ENCODE peak calls at places on chromosomes 6 and 20, in five cellular contexts. One of them, this sample, is unnamed.

GRCh38 chr20:61816606-61817005 is 249.1 kb downstream of the TAF4 start:
- DNase-seq in tibial artery: no peak
- DNase-seq in HCT116: no peak
- DNase-seq in B cell: no peak
- DNase-seq in WTC11: no peak
- DNase-seq in this sample: no peak

GRCh38 chr6:37172991-37173572 is 3.1 kb downstream of the PIM1 start:
- DNase-seq in HCT116: no peak
- DNase-seq in WTC11: no peak
- DNase-seq in tibial artery: no peak
- DNase-seq in B cell: no peak
- DNase-seq in this sample: no peak

GRCh38 chr6:75205776-75206334 is at the start of gene COL12A1:
- DNase-seq in WTC11: peak; percentile 74
- DNase-seq in tibial artery: peak; percentile 95
- DNase-seq in HCT116: peak; percentile 80
- DNase-seq in B cell: peak; percentile 35
- DNase-seq in this sample: no peak

GRCh38 chr6:501891-502601 is 110.5 kb downstream of the IRF4 start:
- DNase-seq in HCT116: no peak
- DNase-seq in WTC11: no peak
- DNase-seq in B cell: peak; percentile 36
- DNase-seq in tibial artery: no peak
- DNase-seq in this sample: no peak

GRCh38 chr6:4510317-4510716 is 265.9 kb upstream of the CDYL start:
- DNase-seq in HCT116: no peak
- DNase-seq in B cell: no peak
- DNase-seq in WTC11: no peak
- DNase-seq in tibial artery: no peak
- DNase-seq in this sample: no peak

GRCh38 chr6:41428995-41429417 is 93.6 kb downstream of the NCR2 start:
- DNase-seq in WTC11: no peak
- DNase-seq in HCT116: no peak
- DNase-seq in tibial artery: peak; percentile 75
- DNase-seq in B cell: peak; percentile 33
- DNase-seq in this sample: no peak

GRCh38 chr6:154229796-154230195 is 126.8 kb downstream of the IPCEF1 start:
- DNase-seq in WTC11: no peak
- DNase-seq in HCT116: no peak
- DNase-seq in tibial artery: no peak
- DNase-seq in B cell: no peak
- DNase-seq in this sample: no peak

GRCh38 chr6:41636803-41637178 is 1.5 kb upstream of the MDFI start:
- DNase-seq in tibial artery: no peak
- DNase-seq in B cell: no peak
- DNase-seq in HCT116: peak; percentile 54
- DNase-seq in WTC11: peak; percentile 69
- DNase-seq in this sample: peak; percentile 67

GRCh38 chr6:122801397-122801796 is 12.3 kb downstream of the SMPDL3A start:
- DNase-seq in WTC11: no peak
- DNase-seq in B cell: no peak
- DNase-seq in HCT116: no peak
- DNase-seq in tibial artery: no peak
- DNase-seq in this sample: no peak

GRCh38 chr20:10573273-10573950 is 100.4 kb downstream of the JAG1 start:
- DNase-seq in HCT116: no peak
- DNase-seq in WTC11: no peak
- DNase-seq in B cell: no peak
- DNase-seq in tibial artery: no peak
- DNase-seq in this sample: no peak

GRCh38 chr6:10322991-10323390 is 91.9 kb downstream of the TFAP2A start:
- DNase-seq in HCT116: no peak
- DNase-seq in B cell: no peak
- DNase-seq in tibial artery: no peak
- DNase-seq in WTC11: no peak
- DNase-seq in this sample: no peak

GRCh38 chr20:20643925-20644324 is 68.5 kb downstream of the RALGAPA2 start:
- DNase-seq in B cell: no peak
- DNase-seq in HCT116: no peak
- DNase-seq in WTC11: no peak
- DNase-seq in tibial artery: no peak
- DNase-seq in this sample: no peak

GRCh38 chr6:54737247-54737646 is 109.3 kb upstream of the FAM83B start:
- DNase-seq in WTC11: peak; percentile 70
- DNase-seq in tibial artery: no peak
- DNase-seq in HCT116: no peak
- DNase-seq in B cell: no peak
- DNase-seq in this sample: no peak

GRCh38 chr20:33209789-33210188 is 7.4 kb upstream of the BPIFA3 start:
- DNase-seq in tibial artery: peak; percentile 35
- DNase-seq in HCT116: peak; percentile 18
- DNase-seq in B cell: peak; percentile 33
- DNase-seq in WTC11: peak; percentile 87
- DNase-seq in this sample: peak; percentile 85

GRCh38 chr20:34472246-34472925 is 43.8 kb upstream of the DYNLRB1 start:
- DNase-seq in HCT116: peak; percentile 75
- DNase-seq in B cell: no peak
- DNase-seq in tibial artery: no peak
- DNase-seq in WTC11: no peak
- DNase-seq in this sample: no peak

GRCh38 chr6:158826819-158827501 is 7.8 kb upstream of the EZR start:
- DNase-seq in tibial artery: no peak
- DNase-seq in HCT116: no peak
- DNase-seq in WTC11: no peak
- DNase-seq in B cell: peak; percentile 64
- DNase-seq in this sample: no peak

GRCh38 chr6:153965996-153966395 is 73.0 kb upstream of the OPRM1 start:
- DNase-seq in HCT116: no peak
- DNase-seq in WTC11: no peak
- DNase-seq in B cell: no peak
- DNase-seq in tibial artery: no peak
- DNase-seq in this sample: no peak

GRCh38 chr20:24877652-24878051 is 71.4 kb upstream of the CST7 start:
- DNase-seq in HCT116: no peak
- DNase-seq in tibial artery: no peak
- DNase-seq in B cell: no peak
- DNase-seq in WTC11: no peak
- DNase-seq in this sample: no peak

DNA sequence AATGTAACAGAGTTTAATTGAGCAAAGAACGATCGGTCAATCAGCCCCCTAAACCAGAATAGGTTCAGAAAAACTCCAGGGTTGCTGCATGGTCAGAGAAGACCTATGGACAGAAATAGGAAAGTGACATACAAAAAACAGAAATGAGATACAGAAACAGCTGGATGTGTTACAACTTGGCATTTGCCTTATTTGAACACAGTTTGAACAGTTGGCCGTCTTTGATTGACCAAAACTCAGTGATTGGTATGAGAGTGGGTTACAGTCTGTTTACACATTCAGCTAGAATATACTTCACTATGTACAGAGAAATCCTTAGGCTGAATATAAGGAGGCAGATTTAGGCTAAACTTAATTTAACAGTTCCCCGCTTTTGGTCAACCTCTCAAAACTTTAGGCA is 19.9 kb downstream of the SRSF6 start:
- DNase-seq in tibial artery: no peak
- DNase-seq in B cell: no peak
- DNase-seq in WTC11: no peak
- DNase-seq in HCT116: no peak
- DNase-seq in this sample: no peak
- TF ChIP-seq CTCF in tibial artery: no peak
- TF ChIP-seq CTCF in B cell: no peak
- TF ChIP-seq CTCF in WTC11: no peak
- TF ChIP-seq CTCF in HCT116: no peak
- TF ChIP-seq CTCF in this sample: no peak

GRCh38 chr20:51046021-51046985 is 23.4 kb upstream of the KCNG1 start:
- DNase-seq in HCT116: no peak
- DNase-seq in WTC11: no peak
- DNase-seq in tibial artery: no peak
- DNase-seq in B cell: no peak
- DNase-seq in this sample: no peak
- TF ChIP-seq CTCF in HCT116: peak; percentile 32
- TF ChIP-seq CTCF in WTC11: no peak
- TF ChIP-seq CTCF in tibial artery: no peak
- TF ChIP-seq CTCF in B cell: no peak
- TF ChIP-seq CTCF in this sample: no peak

GRCh38 chr6:16239798-16240123 is 1.4 kb downstream of the GMPR start:
- DNase-seq in B cell: no peak
- DNase-seq in tibial artery: peak; percentile 85
- DNase-seq in HCT116: peak; percentile 86
- DNase-seq in WTC11: peak; percentile 66
- DNase-seq in this sample: no peak

GRCh38 chr6:16238057-16238657 is at the start of gene GMPR:
- DNase-seq in HCT116: peak; percentile 65
- DNase-seq in tibial artery: peak; percentile 83
- DNase-seq in WTC11: peak; percentile 50
- DNase-seq in B cell: peak; percentile 78
- DNase-seq in this sample: peak; percentile 60

GRCh38 chr6:16238658-16239089 is 287 bp downstream of the GMPR start:
- DNase-seq in WTC11: no peak
- DNase-seq in B cell: peak; percentile 55
- DNase-seq in tibial artery: no peak
- DNase-seq in HCT116: no peak
- DNase-seq in this sample: no peak

GRCh38 chr6:16240618-16241320 is 2.4 kb downstream of the GMPR start:
- DNase-seq in B cell: no peak
- DNase-seq in WTC11: no peak
- DNase-seq in HCT116: no peak
- DNase-seq in tibial artery: no peak
- DNase-seq in this sample: no peak

DNA sequence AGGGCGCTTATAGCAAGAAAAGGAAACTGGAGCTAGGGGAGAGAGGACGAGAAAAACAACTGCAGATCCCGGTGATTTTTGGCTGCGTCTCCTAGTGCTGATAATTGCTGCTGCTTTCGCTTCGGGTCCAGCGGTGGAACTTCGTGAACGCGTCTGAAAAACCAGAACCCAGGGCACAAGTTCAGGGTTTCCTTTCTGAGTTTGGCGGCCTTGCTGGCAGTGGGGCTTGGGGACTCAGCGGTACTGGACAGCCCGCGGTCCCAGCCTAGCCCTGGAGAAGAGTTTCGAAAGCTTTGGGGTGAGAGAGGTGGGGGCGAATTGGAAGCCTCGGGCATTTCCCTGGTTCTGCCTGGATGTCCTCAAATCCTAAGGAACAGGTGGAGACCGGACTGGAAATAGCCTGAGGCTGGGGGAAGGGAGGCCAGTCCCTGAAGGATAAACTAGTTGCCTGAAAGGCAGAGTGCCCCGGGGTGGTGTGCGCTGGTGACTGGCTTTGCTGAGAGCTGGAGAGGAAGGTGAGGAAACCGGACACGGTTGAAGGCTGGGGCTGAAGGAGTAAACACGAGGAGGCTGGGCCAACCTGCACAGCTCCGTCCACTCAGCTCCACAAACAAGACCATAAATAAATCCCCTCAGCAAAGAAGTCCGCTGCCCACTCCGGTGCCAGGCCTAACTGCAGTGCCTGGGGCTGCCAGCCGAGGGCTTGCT is 857 bp downstream of the GMPR start:
- DNase-seq in WTC11: peak; percentile 30
- DNase-seq in tibial artery: peak; percentile 60
- DNase-seq in HCT116: no peak
- DNase-seq in B cell: peak; percentile 52
- DNase-seq in this sample: no peak
- TF ChIP-seq CTCF in WTC11: no peak
- TF ChIP-seq CTCF in tibial artery: peak; percentile 77
- TF ChIP-seq CTCF in HCT116: peak; percentile 55
- TF ChIP-seq CTCF in B cell: peak; percentile 19
- TF ChIP-seq CTCF in this sample: no peak

DNA sequence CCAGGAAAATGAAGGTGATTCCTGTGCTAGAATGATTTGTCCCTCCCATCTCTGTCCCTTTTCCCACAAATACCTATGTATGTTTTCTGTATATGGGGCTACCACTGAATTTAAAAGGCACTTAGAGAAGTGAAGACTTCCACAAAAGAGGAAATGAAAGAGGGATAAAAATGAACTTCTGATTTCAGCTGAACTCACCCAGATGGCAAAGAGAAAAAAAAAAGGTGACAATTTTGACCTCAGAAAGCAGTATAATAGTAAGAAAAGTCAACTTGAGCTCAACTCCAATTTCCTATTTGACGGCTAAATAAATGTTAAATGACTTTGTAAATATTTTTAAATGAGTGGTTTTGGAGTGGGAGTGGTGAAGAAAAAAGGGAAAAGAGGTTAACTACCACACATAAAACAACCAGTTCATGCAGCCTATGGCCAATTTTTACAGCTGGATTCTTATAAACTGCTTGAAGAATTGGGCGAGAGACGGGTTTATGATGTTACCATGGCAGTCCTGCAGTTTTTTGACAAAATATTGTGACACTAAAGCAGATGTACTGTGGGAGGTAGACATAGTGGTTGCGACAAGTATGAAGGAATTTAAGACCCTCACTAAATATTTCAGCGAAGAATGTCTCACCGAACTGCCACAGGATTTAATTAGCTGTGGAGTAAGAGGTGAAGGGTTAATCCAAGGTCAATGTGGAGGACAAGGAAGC is 49.7 kb upstream of the ADTRP start:
- DNase-seq in WTC11: no peak
- DNase-seq in tibial artery: no peak
- DNase-seq in HCT116: no peak
- DNase-seq in B cell: peak; percentile 26
- DNase-seq in this sample: no peak
- TF ChIP-seq CTCF in WTC11: no peak
- TF ChIP-seq CTCF in tibial artery: no peak
- TF ChIP-seq CTCF in HCT116: no peak
- TF ChIP-seq CTCF in B cell: no peak
- TF ChIP-seq CTCF in this sample: no peak

GRCh38 chr6:11681357-11681756 is 97.2 kb downstream of the ADTRP start:
- DNase-seq in WTC11: no peak
- DNase-seq in B cell: no peak
- DNase-seq in HCT116: no peak
- DNase-seq in tibial artery: no peak
- DNase-seq in this sample: no peak

GRCh38 chr6:11672261-11672660 is 106.3 kb downstream of the ADTRP start:
- DNase-seq in B cell: no peak
- DNase-seq in WTC11: no peak
- DNase-seq in tibial artery: no peak
- DNase-seq in HCT116: no peak
- DNase-seq in this sample: no peak

GRCh38 chr6:11672669-11673068 is 105.9 kb downstream of the ADTRP start:
- DNase-seq in HCT116: no peak
- DNase-seq in WTC11: no peak
- DNase-seq in B cell: no peak
- DNase-seq in tibial artery: no peak
- DNase-seq in this sample: no peak

DNA sequence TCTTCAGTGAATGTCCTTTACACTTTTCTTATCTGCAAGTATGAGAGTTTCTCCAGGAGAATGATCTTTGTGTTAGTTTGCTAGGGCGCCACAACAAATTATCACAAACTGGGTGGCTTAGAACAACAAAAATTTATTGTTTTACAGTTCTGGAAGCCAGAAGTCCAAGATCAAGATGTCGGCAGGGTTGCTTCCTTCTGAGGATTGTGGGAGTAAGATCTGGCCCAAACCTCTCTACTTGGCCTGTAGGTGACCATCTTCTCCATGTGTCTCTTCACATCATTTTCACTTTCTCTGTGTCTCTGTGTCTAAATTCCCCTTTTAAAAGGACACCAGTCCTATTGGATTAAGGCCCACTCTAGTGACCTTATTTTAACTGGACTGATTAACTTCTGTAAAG is 103.0 kb downstream of the ADTRP start:
- DNase-seq in WTC11: no peak
- DNase-seq in tibial artery: no peak
- DNase-seq in HCT116: no peak
- DNase-seq in B cell: no peak
- DNase-seq in this sample: no peak
- TF ChIP-seq CTCF in WTC11: no peak
- TF ChIP-seq CTCF in tibial artery: no peak
- TF ChIP-seq CTCF in HCT116: no peak
- TF ChIP-seq CTCF in B cell: peak; percentile 55
- TF ChIP-seq CTCF in this sample: no peak